ENCODE peak calls at places on chromosomes 11 and 22, in eight cellular contexts. W, F, H, L, Z, S, Q and D are unnamed samples.

GRCh38 chr11:63821411-63821810 is 8.2 kb downstream of the SPINDOC start:
- DNase-seq in S (no peak), L (no peak), F (no peak), Z (no peak), W (no peak), Q (no peak), H (no peak), D (no peak)

GRCh38 chr11:120316880-120317688 is 8.0 kb upstream of the TLCD5 start:
- DNase-seq in S (peak), L (no peak), Q (no peak), H (no peak), W (no peak), F (no peak), Z (no peak), D (no peak)

GRCh38 chr11:128496249-128496648 is 91.1 kb downstream of the ETS1 start:
- DNase-seq in S (no peak), Q (no peak), L (no peak), H (no peak), Z (no peak), W (no peak), F (no peak), D (no peak)

GRCh38 chr11:78292109-78292803 is 103.5 kb downstream of the USP35 start:
- DNase-seq in H (no peak), L (no peak), W (no peak), Q (no peak), F (no peak), Z (no peak), S (no peak), D (no peak)

GRCh38 chr11:82631722-82632630 is 101.7 kb downstream of the FAM181B start:
- DNase-seq in S (no peak), W (no peak), Z (no peak), H (no peak), F (no peak), Q (no peak), L (no peak), D (no peak)

GRCh38 chr11:64372802-64373597 is 14.0 kb downstream of the RPS6KA4 start:
- DNase-seq in W (peak), H (no peak), Z (no peak), S (peak), F (no peak), L (no peak), Q (peak), D (no peak)

GRCh38 chr11:7900686-7901085 is 30.4 kb downstream of the OR10A6 start:
- DNase-seq in L (no peak), S (no peak), Z (no peak), F (no peak), W (no peak), Q (no peak), H (no peak), D (no peak)

GRCh38 chr22:39990688-39991087 is 4.1 kb upstream of the FAM83F start:
- DNase-seq in W (no peak), H (no peak), F (no peak), Z (no peak), S (no peak), L (no peak), Q (no peak), D (no peak)

GRCh38 chr11:63505857-63506528 is at the start of gene LGALS12:
- DNase-seq in F (no peak), L (no peak), W (no peak), H (no peak), Z (no peak), S (no peak), Q (no peak), D (no peak)

GRCh38 chr22:22090650-22091399 is 108.2 kb upstream of the TOP3B start:
- DNase-seq in L (no peak), H (no peak), F (no peak), S (no peak), W (no peak), Z (no peak), Q (no peak), D (no peak)

GRCh38 chr11:3781423-3781822 is 15.9 kb downstream of the NUP98 start:
- DNase-seq in F (no peak), Z (peak), S (no peak), W (no peak), L (no peak), Q (no peak), H (no peak), D (no peak)

GRCh38 chr22:37155971-37156370 is 6.3 kb upstream of the IL2RB start:
- DNase-seq in H (no peak), F (no peak), L (no peak), Z (no peak), Q (no peak), S (no peak), W (no peak), D (no peak)

GRCh38 chr11:119852741-119853140 is 123.7 kb upstream of the NECTIN1 start:
- DNase-seq in F (no peak), H (no peak), W (no peak), Q (no peak), S (no peak), L (no peak), Z (no peak), D (no peak)

GRCh38 chr22:38097557-38098409 is 12.7 kb downstream of the BAIAP2L2 start:
- DNase-seq in H (peak), F (no peak), Q (no peak), L (no peak), S (no peak), W (no peak), Z (no peak), D (no peak)

GRCh38 chr11:93541884-93542752 is 1.1 kb downstream of the SMCO4 start:
- DNase-seq in Z (peak), W (peak), H (no peak), S (peak), L (peak), F (peak), Q (no peak), D (peak)

GRCh38 chr22:25775501-25775900 is 33.5 kb downstream of the MYO18B start:
- DNase-seq in F (no peak), S (no peak), H (no peak), L (no peak), W (no peak), Z (no peak), Q (no peak), D (no peak)

GRCh38 chr11:11973361-11973800 is 35.0 kb downstream of the DKK3 start:
- DNase-seq in H (no peak), Q (no peak), Z (no peak), S (peak), F (no peak), W (no peak), L (peak), D (no peak)

GRCh38 chr11:116413861-116414260 is 358.9 kb downstream of the BUD13 start:
- DNase-seq in Q (peak), L (no peak), F (no peak), W (peak), H (no peak), S (no peak), Z (no peak), D (no peak)